ENCODE peak calls at places on chromosomes 3 and 15, in seven cellular contexts. H, O, M, A, L, C and G are unnamed samples.

GRCh38 chr3:126147147-126147931 is 33.0 kb downstream of the ALDH1L1 start:
- DNase-seq in O (no peak), H (no peak), A (no peak), L (no peak), C (no peak), M (no peak), G (no peak)

GRCh38 chr3:13885704-13886010 is 5.8 kb upstream of the WNT7A start:
- DNase-seq in C (no peak), M (no peak), L (no peak), H (no peak), A (no peak), O (no peak), G (no peak)

GRCh38 chr15:45635763-45636292 is 999 bp downstream of the SQOR start:
- DNase-seq in A (no peak), O (no peak), H (no peak), C (no peak), L (no peak), M (no peak), G (no peak)

GRCh38 chr3:177591371-177591770 is 394.1 kb upstream of the TBL1XR1 start:
- DNase-seq in H (no peak), L (no peak), M (peak; percentile 35), A (no peak), O (peak; percentile 42), C (no peak), G (no peak)

GRCh38 chr15:45163508-45163856 is 24.3 kb downstream of the SHF start:
- DNase-seq in O (no peak), L (no peak), C (no peak), H (no peak), M (no peak), A (no peak), G (no peak)

GRCh38 chr3:108554913-108555571 is 34.2 kb downstream of the CIP2A start:
- DNase-seq in O (no peak), L (no peak), A (no peak), C (no peak), M (no peak), H (no peak), G (no peak)

GRCh38 chr15:69798481-69799315 is 299.0 kb downstream of the TLE3 start:
- DNase-seq in L (no peak), H (no peak), M (no peak), A (no peak), C (no peak), O (no peak), G (no peak)

GRCh38 chr3:72722930-72723726 is 125.1 kb downstream of the SHQ1 start:
- DNase-seq in A (no peak), H (peak; percentile 45), O (no peak), C (no peak), M (peak; percentile 35), L (no peak), G (no peak)

GRCh38 chr15:31214864-31215489 is 111.7 kb upstream of the KLF13 start:
- DNase-seq in A (no peak), L (no peak), H (no peak), O (peak; percentile 45), M (no peak), C (no peak), G (peak; percentile 22)

GRCh38 chr15:58532126-58532525 is 100.3 kb downstream of the LIPC start:
- DNase-seq in M (no peak), A (no peak), C (no peak), O (no peak), L (no peak), H (no peak), G (no peak)

GRCh38 chr3:129360705-129361460 is 67.6 kb downstream of the EFCAB12 start:
- DNase-seq in A (no peak), O (no peak), L (no peak), H (no peak), C (no peak), M (no peak), G (no peak)

GRCh38 chr3:133742351-133743091 is 3.7 kb upstream of the TF start:
- DNase-seq in A (no peak), C (no peak), M (peak; percentile 7), H (no peak), O (no peak), L (no peak), G (no peak)

GRCh38 chr3:175193815-175194518 is 334.8 kb downstream of the NAALADL2 start:
- DNase-seq in M (peak; percentile 17), H (peak; percentile 2), O (no peak), L (no peak), C (no peak), A (no peak), G (no peak)

GRCh38 chr3:148614463-148614862 is 83.2 kb upstream of the AGTR1 start:
- DNase-seq in O (no peak), L (no peak), A (no peak), C (no peak), M (no peak), H (no peak), G (no peak)

GRCh38 chr3:2657408-2657807 is 452.8 kb downstream of the IL5RA start:
- DNase-seq in H (no peak), L (no peak), O (no peak), C (no peak), A (no peak), M (no peak), G (no peak)

GRCh38 chr3:4633078-4634004 is 140.2 kb downstream of the ITPR1 start:
- DNase-seq in O (peak; percentile 27), M (peak; percentile 30), A (no peak), L (peak; percentile 57), C (no peak), H (peak; percentile 57), G (no peak)

GRCh38 chr3:55481067-55481917 is 5.8 kb downstream of the WNT5A start:
- DNase-seq in H (no peak), C (no peak), L (no peak), M (no peak), A (peak; percentile 34), O (no peak), G (no peak)

GRCh38 chr15:47983533-47983932 is 137.3 kb upstream of the SLC24A5 start:
- DNase-seq in O (no peak), L (no peak), C (no peak), H (no peak), A (no peak), M (no peak), G (no peak)
- TF ChIP-seq CTCF in O (no peak), L (no peak), C (no peak), H (no peak), A (no peak), M (no peak), G (no peak)

DNA sequence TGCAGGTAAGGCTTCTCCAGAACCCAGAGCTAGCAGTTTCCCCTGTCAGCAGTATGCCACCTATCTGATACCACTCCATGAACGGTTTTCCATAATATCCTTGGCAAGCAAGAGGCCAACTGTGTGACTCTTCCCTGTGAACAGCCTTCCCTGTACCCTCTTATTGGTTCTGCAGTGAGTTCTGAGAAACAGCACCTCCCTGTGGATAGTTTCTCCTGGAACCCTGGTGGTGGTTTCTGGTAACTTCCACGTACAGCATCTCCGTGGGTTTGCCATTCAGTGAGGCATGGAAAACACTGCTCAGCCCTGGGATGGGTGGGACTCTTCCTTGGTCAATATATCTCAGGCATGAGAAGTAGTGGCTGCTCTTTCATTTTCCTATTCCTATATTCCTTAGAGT is 19.4 kb upstream of the SERPINI2 start:
- DNase-seq in O (no peak), H (no peak), L (peak; percentile 3), A (peak; percentile 57), M (no peak), C (no peak), G (no peak)
- TF ChIP-seq CTCF in O (no peak), H (no peak), L (peak; percentile 74), A (peak; percentile 38), M (peak; percentile 40), C (no peak), G (peak; percentile 12)

DNA sequence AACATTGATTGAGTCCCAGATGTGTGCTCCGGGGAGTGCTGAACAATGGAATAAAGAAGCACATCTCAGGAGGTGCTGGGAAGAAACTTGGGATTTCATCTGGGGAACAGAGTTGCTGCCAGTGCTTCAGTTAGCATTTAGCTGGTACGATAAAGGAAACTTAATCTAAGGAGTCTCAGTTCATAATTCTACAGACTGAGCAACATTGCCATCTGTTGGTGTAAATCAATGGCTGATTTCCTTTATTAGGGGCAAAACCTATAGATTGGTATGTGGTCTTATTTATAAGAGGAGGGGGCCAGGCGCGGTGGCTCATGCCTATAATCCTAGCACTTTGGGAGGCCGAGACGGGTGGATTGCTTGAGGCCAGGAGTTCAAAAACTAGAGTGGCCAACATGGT is 8.9 kb downstream of the MKRN2OS start:
- DNase-seq in A (no peak), M (no peak), L (no peak), H (no peak), C (no peak), O (no peak), G (no peak)
- TF ChIP-seq CTCF in A (no peak), M (no peak), L (peak; percentile 14), H (no peak), C (no peak), O (no peak), G (no peak)

GRCh38 chr3:34009480-34009844 is 211.0 kb downstream of the PDCD6IP start:
- DNase-seq in M (no peak), H (no peak), O (no peak), A (no peak), C (no peak), L (no peak), G (no peak)

GRCh38 chr3:34008836-34009479 is 210.5 kb downstream of the PDCD6IP start:
- DNase-seq in O (no peak), M (no peak), L (no peak), A (no peak), C (no peak), H (no peak), G (no peak)

GRCh38 chr3:34013818-34014576 is 215.6 kb downstream of the PDCD6IP start:
- DNase-seq in C (no peak), O (no peak), H (no peak), A (no peak), L (no peak), M (no peak), G (no peak)

GRCh38 chr3:34012102-34012461 is 213.7 kb downstream of the PDCD6IP start:
- DNase-seq in A (no peak), O (peak; percentile 6), L (no peak), C (no peak), H (no peak), M (no peak), G (no peak)

DNA sequence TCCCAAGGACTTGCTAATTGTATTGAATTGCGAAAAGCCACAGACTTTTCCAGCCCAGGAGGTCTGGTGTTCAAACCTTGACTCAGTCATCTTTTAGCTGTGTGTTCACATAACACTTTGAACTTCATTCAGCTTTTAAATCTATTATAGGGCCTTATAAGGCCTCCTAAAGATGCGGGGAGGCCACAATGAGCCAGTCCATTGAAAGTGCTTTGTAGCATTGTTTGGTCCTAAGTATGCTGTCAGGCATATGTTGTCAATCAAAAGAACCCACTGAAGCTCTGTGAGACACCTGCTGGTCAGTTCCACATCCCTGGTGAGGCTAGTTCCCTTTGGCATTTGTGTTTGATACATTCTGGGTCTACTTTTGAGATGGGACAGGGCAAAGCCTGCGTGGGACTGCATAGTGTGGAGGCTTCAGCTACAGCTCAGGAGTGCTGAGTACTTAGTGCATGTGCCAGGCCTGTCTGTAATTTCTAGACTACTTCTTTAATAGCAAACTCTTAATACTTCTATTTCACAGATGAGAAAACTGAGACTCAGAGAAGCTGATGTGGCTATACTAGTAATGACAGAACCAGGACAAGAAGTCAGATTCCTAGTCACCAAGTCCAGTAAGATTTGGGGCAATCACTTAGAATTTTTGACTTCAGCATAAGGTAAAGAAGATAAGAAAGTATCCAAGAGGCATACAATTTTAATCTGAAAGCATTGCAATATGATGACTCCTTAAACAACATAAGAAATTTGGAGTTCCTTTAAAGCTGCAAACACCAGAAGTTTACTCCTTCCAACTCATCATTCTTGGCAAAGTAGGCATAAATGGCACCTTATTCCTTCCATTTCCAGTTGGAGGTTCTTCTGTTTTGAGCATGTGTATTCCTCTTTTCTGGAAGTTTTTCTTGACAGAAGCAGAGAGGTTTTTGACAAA is 213.0 kb downstream of the PDCD6IP start:
- DNase-seq in A (no peak), L (peak; percentile 59), M (no peak), O (no peak), H (no peak), C (no peak), G (no peak)
- TF ChIP-seq CTCF in A (no peak), L (peak; percentile 74), M (peak; percentile 25), O (no peak), H (peak; percentile 5), C (no peak), G (no peak)